ENCODE peak calls at places on chromosome 19, in five cellular contexts. One of them, this sample, is unnamed.

GRCh38 chr19:44891016-44891882 is at the start of gene TOMM40:
- DNase-seq in HepG2: peak
- DNase-seq in HCT116: no peak
- DNase-seq in GM12878: no peak
- DNase-seq in K562: no peak
- DNase-seq in this sample: peak

GRCh38 chr19:19403373-19403901 is 2.0 kb upstream of the GATAD2A start:
- DNase-seq in HepG2: no peak
- DNase-seq in HCT116: no peak
- DNase-seq in GM12878: no peak
- DNase-seq in K562: peak
- DNase-seq in this sample: no peak

GRCh38 chr19:28843771-28844492 is 369.0 kb downstream of the UQCRFS1 start:
- DNase-seq in HepG2: no peak
- DNase-seq in HCT116: no peak
- DNase-seq in GM12878: no peak
- DNase-seq in K562: no peak
- DNase-seq in this sample: no peak

GRCh38 chr19:35260694-35261304 is 8.0 kb upstream of the USF2 start:
- DNase-seq in HepG2: no peak
- DNase-seq in HCT116: no peak
- DNase-seq in GM12878: no peak
- DNase-seq in K562: no peak
- DNase-seq in this sample: no peak

GRCh38 chr19:7492142-7493055 is 3.6 kb upstream of the PEX11G start:
- DNase-seq in HepG2: no peak
- DNase-seq in HCT116: no peak
- DNase-seq in GM12878: no peak
- DNase-seq in K562: no peak
- DNase-seq in this sample: no peak

GRCh38 chr19:20365146-20365545 is 198.1 kb downstream of the ZNF486 start:
- DNase-seq in HepG2: no peak
- DNase-seq in HCT116: no peak
- DNase-seq in GM12878: no peak
- DNase-seq in K562: no peak
- DNase-seq in this sample: no peak

GRCh38 chr19:57088125-57088524 is 31.7 kb upstream of the USP29 start:
- DNase-seq in HepG2: no peak
- DNase-seq in HCT116: no peak
- DNase-seq in GM12878: no peak
- DNase-seq in K562: no peak
- DNase-seq in this sample: no peak

GRCh38 chr19:24073807-24074206 is 13.2 kb upstream of the ZNF254 start:
- DNase-seq in HepG2: no peak
- DNase-seq in HCT116: no peak
- DNase-seq in GM12878: no peak
- DNase-seq in K562: no peak
- DNase-seq in this sample: no peak

GRCh38 chr19:13020002-13020414 is 24.7 kb downstream of the NFIX start:
- DNase-seq in HepG2: no peak
- DNase-seq in HCT116: no peak
- DNase-seq in GM12878: no peak
- DNase-seq in K562: no peak
- DNase-seq in this sample: peak

GRCh38 chr19:811511-812048 is 10.2 kb downstream of the PLPPR3 start:
- DNase-seq in HepG2: no peak
- DNase-seq in HCT116: no peak
- DNase-seq in GM12878: no peak
- DNase-seq in K562: peak
- DNase-seq in this sample: no peak

GRCh38 chr19:47881757-47882156 is 4.4 kb downstream of the SULT2A1 start:
- DNase-seq in HepG2: no peak
- DNase-seq in HCT116: no peak
- DNase-seq in GM12878: no peak
- DNase-seq in K562: no peak
- DNase-seq in this sample: no peak

GRCh38 chr19:14366529-14366928 is 14.7 kb upstream of the ADGRE5 start:
- DNase-seq in HepG2: peak
- DNase-seq in HCT116: peak
- DNase-seq in GM12878: peak
- DNase-seq in K562: peak
- DNase-seq in this sample: peak

GRCh38 chr19:5934779-5935472 is 20.9 kb downstream of the CAPS start:
- DNase-seq in HepG2: no peak
- DNase-seq in HCT116: no peak
- DNase-seq in GM12878: no peak
- DNase-seq in K562: no peak
- DNase-seq in this sample: no peak

GRCh38 chr19:41670755-41671154 is 17.3 kb downstream of the CEACAM7 start:
- DNase-seq in HepG2: no peak
- DNase-seq in HCT116: no peak
- DNase-seq in GM12878: no peak
- DNase-seq in K562: no peak
- DNase-seq in this sample: no peak

GRCh38 chr19:43774103-43774939 is 6.5 kb downstream of the KCNN4 start:
- DNase-seq in HepG2: peak
- DNase-seq in HCT116: no peak
- DNase-seq in GM12878: no peak
- DNase-seq in K562: peak
- DNase-seq in this sample: no peak

GRCh38 chr19:681029-681626 is 4.9 kb downstream of the FSTL3 start:
- DNase-seq in HepG2: no peak
- DNase-seq in HCT116: no peak
- DNase-seq in GM12878: no peak
- DNase-seq in K562: peak
- DNase-seq in this sample: no peak

GRCh38 chr19:34408421-34408820 is 4.2 kb downstream of the PDCD2L start:
- DNase-seq in HepG2: no peak
- DNase-seq in HCT116: no peak
- DNase-seq in GM12878: no peak
- DNase-seq in K562: no peak
- DNase-seq in this sample: no peak

GRCh38 chr19:932647-933552 is 7.1 kb downstream of the ARID3A start:
- DNase-seq in HepG2: no peak
- DNase-seq in HCT116: no peak
- DNase-seq in GM12878: no peak
- DNase-seq in K562: no peak
- DNase-seq in this sample: no peak

GRCh38 chr19:46633130-46633529 is 2.9 kb downstream of the GNG8 start:
- DNase-seq in HepG2: no peak
- DNase-seq in HCT116: no peak
- DNase-seq in GM12878: no peak
- DNase-seq in K562: no peak
- DNase-seq in this sample: no peak

GRCh38 chr19:5057860-5058259 is 88.9 kb downstream of the KDM4B start:
- DNase-seq in HepG2: no peak
- DNase-seq in HCT116: no peak
- DNase-seq in GM12878: no peak
- DNase-seq in K562: peak
- DNase-seq in this sample: no peak

GRCh38 chr19:53389591-53390377 is 5.2 kb upstream of the ZNF765 start:
- DNase-seq in HepG2: no peak
- DNase-seq in HCT116: no peak
- DNase-seq in GM12878: no peak
- DNase-seq in K562: peak
- DNase-seq in this sample: peak

GRCh38 chr19:31592456-31592855 is 243.2 kb upstream of the TSHZ3 start:
- DNase-seq in HepG2: no peak
- DNase-seq in HCT116: no peak
- DNase-seq in GM12878: no peak
- DNase-seq in K562: no peak
- DNase-seq in this sample: no peak

GRCh38 chr19:31596751-31597150 is 247.5 kb upstream of the TSHZ3 start:
- DNase-seq in HepG2: no peak
- DNase-seq in HCT116: no peak
- DNase-seq in GM12878: no peak
- DNase-seq in K562: no peak
- DNase-seq in this sample: no peak

GRCh38 chr19:31598730-31599238 is 249.5 kb upstream of the TSHZ3 start:
- DNase-seq in HepG2: no peak
- DNase-seq in HCT116: no peak
- DNase-seq in GM12878: no peak
- DNase-seq in K562: no peak
- DNase-seq in this sample: no peak

GRCh38 chr19:31597616-31598015 is 248.4 kb upstream of the TSHZ3 start:
- DNase-seq in HepG2: no peak
- DNase-seq in HCT116: no peak
- DNase-seq in GM12878: no peak
- DNase-seq in K562: no peak
- DNase-seq in this sample: no peak

GRCh38 chr19:31595521-31595920 is 246.3 kb upstream of the TSHZ3 start:
- DNase-seq in HepG2: no peak
- DNase-seq in HCT116: no peak
- DNase-seq in GM12878: no peak
- DNase-seq in K562: no peak
- DNase-seq in this sample: no peak
- TF ChIP-seq SP1 in HepG2: no peak
- TF ChIP-seq SP1 in HCT116: no peak
- TF ChIP-seq SP1 in GM12878: no peak
- TF ChIP-seq SP1 in K562: no peak
- TF ChIP-seq SP1 in this sample: no peak

GRCh38 chr19:39087907-39088686 is 3.9 kb downstream of the ACP7 start:
- DNase-seq in HepG2: no peak
- DNase-seq in HCT116: no peak
- DNase-seq in GM12878: no peak
- DNase-seq in K562: no peak
- DNase-seq in this sample: no peak

GRCh38 chr19:39093761-39094160 is 9.6 kb downstream of the ACP7 start:
- DNase-seq in HepG2: no peak
- DNase-seq in HCT116: no peak
- DNase-seq in GM12878: no peak
- DNase-seq in K562: no peak
- DNase-seq in this sample: no peak

GRCh38 chr19:39086401-39086800 is 2.2 kb downstream of the ACP7 start:
- DNase-seq in HepG2: no peak
- DNase-seq in HCT116: no peak
- DNase-seq in GM12878: no peak
- DNase-seq in K562: no peak
- DNase-seq in this sample: no peak

GRCh38 chr19:39085392-39085791 is 1.2 kb downstream of the ACP7 start:
- DNase-seq in HepG2: no peak
- DNase-seq in HCT116: no peak
- DNase-seq in GM12878: no peak
- DNase-seq in K562: no peak
- DNase-seq in this sample: no peak

GRCh38 chr19:39090881-39091280 is 6.7 kb downstream of the ACP7 start:
- DNase-seq in HepG2: no peak
- DNase-seq in HCT116: no peak
- DNase-seq in GM12878: no peak
- DNase-seq in K562: no peak
- DNase-seq in this sample: no peak
- TF ChIP-seq SRF in HepG2: no peak
- TF ChIP-seq SRF in HCT116: no peak
- TF ChIP-seq SRF in GM12878: no peak
- TF ChIP-seq SRF in K562: no peak
- TF ChIP-seq SRF in this sample: no peak

GRCh38 chr19:3723110-3723488 is 14.9 kb downstream of the TJP3 start:
- DNase-seq in HepG2: no peak
- DNase-seq in HCT116: no peak
- DNase-seq in GM12878: no peak
- DNase-seq in K562: no peak
- DNase-seq in this sample: no peak

GRCh38 chr19:3721131-3721899 is 13.1 kb downstream of the TJP3 start:
- DNase-seq in HepG2: peak
- DNase-seq in HCT116: peak
- DNase-seq in GM12878: no peak
- DNase-seq in K562: peak
- DNase-seq in this sample: peak

GRCh38 chr19:3720533-3720917 is 12.3 kb downstream of the TJP3 start:
- DNase-seq in HepG2: no peak
- DNase-seq in HCT116: no peak
- DNase-seq in GM12878: no peak
- DNase-seq in K562: peak
- DNase-seq in this sample: no peak

GRCh38 chr19:3722443-3723109 is 14.4 kb downstream of the TJP3 start:
- DNase-seq in HepG2: no peak
- DNase-seq in HCT116: no peak
- DNase-seq in GM12878: no peak
- DNase-seq in K562: peak
- DNase-seq in this sample: peak

GRCh38 chr19:3721900-3722442 is 13.8 kb downstream of the TJP3 start:
- DNase-seq in HepG2: no peak
- DNase-seq in HCT116: no peak
- DNase-seq in GM12878: no peak
- DNase-seq in K562: no peak
- DNase-seq in this sample: no peak
- TF ChIP-seq EZH2 in HepG2: no peak
- TF ChIP-seq EZH2 in HCT116: no peak
- TF ChIP-seq EZH2 in GM12878: no peak
- TF ChIP-seq EZH2 in K562: no peak
- TF ChIP-seq EZH2 in this sample: no peak

DNA sequence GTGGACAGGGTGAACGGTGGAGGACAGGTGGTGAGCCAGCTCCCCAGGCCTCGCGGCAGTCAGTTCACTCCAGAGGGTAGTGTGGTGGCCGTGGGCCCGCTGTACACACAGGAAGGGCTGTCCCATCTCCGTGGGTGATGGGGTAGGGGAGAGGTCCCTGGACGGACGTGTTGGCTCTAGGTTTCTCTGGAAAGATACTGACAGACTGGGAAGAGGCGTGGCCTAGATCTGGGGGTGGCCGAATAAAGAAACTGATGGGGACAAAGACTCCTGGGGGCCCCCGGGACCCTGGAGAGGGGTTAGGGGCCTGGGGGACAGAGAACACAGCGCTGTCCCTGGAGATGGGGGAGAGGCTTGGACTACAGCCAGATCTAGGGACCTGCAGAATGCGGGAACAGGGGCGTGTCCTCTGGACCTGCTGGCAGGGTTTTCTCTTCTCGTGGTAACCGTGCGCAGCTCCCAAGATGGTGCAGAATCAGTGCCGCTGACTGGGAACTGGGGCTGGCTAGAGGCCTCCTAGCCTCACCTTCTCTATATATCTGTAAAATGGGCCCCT is 4.0 kb upstream of the PRAM1 start:
- DNase-seq in HepG2: no peak
- DNase-seq in HCT116: no peak
- DNase-seq in GM12878: no peak
- DNase-seq in K562: peak
- DNase-seq in this sample: no peak
- TF ChIP-seq SP1 in HepG2: no peak
- TF ChIP-seq SP1 in HCT116: no peak
- TF ChIP-seq SP1 in GM12878: no peak
- TF ChIP-seq SP1 in K562: no peak
- TF ChIP-seq SP1 in this sample: no peak

DNA sequence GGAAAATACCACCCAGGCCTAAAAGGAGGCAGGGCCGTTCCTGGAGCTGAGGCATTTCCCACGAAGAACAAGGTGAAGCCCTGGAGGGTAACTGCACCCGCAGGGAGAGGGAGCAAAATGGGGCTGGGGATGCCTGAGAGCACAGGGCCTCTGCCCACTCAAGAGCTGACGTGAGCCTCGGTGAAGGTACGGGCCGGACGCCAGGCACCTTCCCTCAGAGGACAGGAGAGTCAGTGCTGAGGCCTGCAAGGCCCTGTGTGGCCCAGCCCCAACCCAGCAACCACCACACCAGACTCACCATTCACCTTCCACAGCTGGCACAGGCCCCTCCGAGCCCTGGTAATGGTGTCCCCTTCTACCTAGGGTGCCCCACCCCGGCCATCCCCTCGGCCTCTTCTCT is 36.3 kb downstream of the DNMT1 start:
- DNase-seq in HepG2: no peak
- DNase-seq in HCT116: no peak
- DNase-seq in GM12878: no peak
- DNase-seq in K562: no peak
- DNase-seq in this sample: no peak
- TF ChIP-seq SRF in HepG2: no peak
- TF ChIP-seq SRF in HCT116: no peak
- TF ChIP-seq SRF in GM12878: no peak
- TF ChIP-seq SRF in K562: no peak
- TF ChIP-seq SRF in this sample: no peak

This sample was measured in H1.